ENCODE peak calls at places on chromosome 13, in eight cellular contexts. V is H7; J is HEK293T; D is CD8-positive, alpha-beta T cell; Q is AG09319; N is T-helper 17 cell; P is esophagus squamous epithelium; S is WTC11. E is an unnamed sample.

GRCh38 chr13:76992548-76993001 is 694 bp downstream of the CLN5 start:
- DNase-seq in S (peak; percentile 29), V (peak; percentile 25), N (peak; percentile 15), Q (no peak), D (peak; percentile 31), P (no peak), J (peak; percentile 42), E (no peak)

GRCh38 chr13:27379694-27380596 is 44.5 kb upstream of the GTF3A start:
- DNase-seq in S (peak; percentile 85), V (peak; percentile 89), D (peak; percentile 48), N (peak; percentile 26), J (peak; percentile 82), P (no peak), Q (no peak), E (peak; percentile 4)

GRCh38 chr13:72384879-72385278 is 342.6 kb downstream of the MZT1 start:
- DNase-seq in D (no peak), Q (peak; percentile 23), N (no peak), J (no peak), P (no peak), V (no peak), S (no peak), E (no peak)

GRCh38 chr13:41017153-41017552 is 2.0 kb downstream of the ELF1 start:
- DNase-seq in J (no peak), S (no peak), P (no peak), V (no peak), Q (no peak), D (peak; percentile 28), N (no peak), E (peak; percentile 9)

GRCh38 chr13:80939581-80939980 is 598.7 kb upstream of the SPRY2 start:
- DNase-seq in Q (no peak), V (no peak), D (no peak), P (no peak), J (no peak), N (no peak), S (peak; percentile 10), E (no peak)

GRCh38 chr13:92952161-92952560 is 274.4 kb upstream of the GPC6 start:
- DNase-seq in Q (no peak), N (no peak), J (no peak), D (no peak), S (no peak), P (no peak), V (no peak), E (no peak)

GRCh38 chr13:113534236-113534860 is 43.8 kb upstream of the DCUN1D2 start:
- DNase-seq in D (no peak), V (no peak), Q (no peak), P (no peak), N (no peak), S (peak; percentile 1), J (no peak), E (no peak)

GRCh38 chr13:20359335-20359734 is 127.2 kb upstream of the GJB6 start:
- DNase-seq in Q (peak; percentile 51), V (no peak), J (no peak), N (no peak), S (no peak), D (no peak), P (no peak), E (no peak)

E was measured in substantia nigra.